ENCODE peak calls at places on chromosomes 5 and 9, in six cellular contexts. I is NCI-H226, Q is LoVo, O is colonic mucosa, Z is AG09309, A is islet precursor cell. V is an unnamed sample.

GRCh38 chr9:107948086-107948485 is 458.5 kb upstream of the KLF4 start:
- DNase-seq in I (no peak), Q (no peak), O (no peak), Z (no peak), A (no peak), V (no peak)

GRCh38 chr9:113669523-113670115 is 206.1 kb downstream of the RGS3 start:
- DNase-seq in I (peak; percentile 39), Q (no peak), O (no peak), Z (no peak), A (no peak), V (no peak)

GRCh38 chr9:104227108-104227507 is 133.0 kb downstream of the SMC2 start:
- DNase-seq in I (peak; percentile 79), Q (no peak), O (no peak), Z (no peak), A (no peak), V (no peak)

GRCh38 chr5:169013846-169014245 is 287.1 kb downstream of the SLIT3 start:
- DNase-seq in I (peak; percentile 64), Q (no peak), O (no peak), Z (peak; percentile 54), A (peak; percentile 80), V (peak; percentile 70)

GRCh38 chr9:19513671-19514275 is 105.0 kb downstream of the ACER2 start:
- DNase-seq in I (no peak), Q (peak; percentile 27), O (no peak), Z (no peak), A (no peak), V (no peak)

GRCh38 chr9:98075332-98075805 is 18.8 kb downstream of the NANS start:
- DNase-seq in I (peak; percentile 74), Q (no peak), O (peak; percentile 47), Z (peak; percentile 79), A (no peak), V (peak; percentile 75)

GRCh38 chr9:2336055-2336454 is 285.5 kb upstream of the VLDLR start:
- DNase-seq in I (no peak), Q (no peak), O (no peak), Z (no peak), A (no peak), V (peak; percentile 21)

GRCh38 chr5:4758550-4758949 is 381.6 kb upstream of the ADAMTS16 start:
- DNase-seq in I (no peak), Q (no peak), O (no peak), Z (no peak), A (no peak), V (no peak)

GRCh38 chr9:21709464-21710058 is 92.9 kb upstream of the MTAP start:
- DNase-seq in I (no peak), Q (peak; percentile 73), O (peak; percentile 70), Z (no peak), A (peak; percentile 67), V (peak; percentile 79)

GRCh38 chr9:134618823-134619454 is 22.7 kb upstream of the COL5A1 start:
- DNase-seq in I (no peak), Q (no peak), O (no peak), Z (no peak), A (peak; percentile 38), V (no peak)

GRCh38 chr9:79611091-79611614 is 39.4 kb downstream of the TLE4 start:
- DNase-seq in I (peak; percentile 69), Q (peak; percentile 32), O (no peak), Z (peak; percentile 97), A (peak; percentile 86), V (no peak)

GRCh38 chr9:447230-448025 is 232.8 kb downstream of the DOCK8 start:
- DNase-seq in I (peak; percentile 92), Q (peak; percentile 85), O (peak; percentile 34), Z (no peak), A (peak; percentile 70), V (peak; percentile 98)

GRCh38 chr9:38641985-38642864 is 21.8 kb upstream of the ANKRD18A start:
- DNase-seq in I (no peak), Q (peak; percentile 38), O (peak; percentile 49), Z (no peak), A (peak; percentile 64), V (peak; percentile 60)

GRCh38 chr5:58891072-58891970 is 308.4 kb downstream of the RAB3C start:
- DNase-seq in I (peak; percentile 73), Q (peak; percentile 70), O (peak; percentile 69), Z (peak; percentile 27), A (peak; percentile 91), V (peak; percentile 85)

GRCh38 chr5:11239261-11239660 is 478.2 kb upstream of the DAP start:
- DNase-seq in I (no peak), Q (no peak), O (no peak), Z (no peak), A (no peak), V (no peak)

GRCh38 chr9:95511232-95511951 is 5.4 kb downstream of the PTCH1 start:
- DNase-seq in I (peak; percentile 51), Q (peak; percentile 73), O (peak; percentile 83), Z (no peak), A (no peak), V (peak; percentile 71)

GRCh38 chr9:18896531-18897179 is 136.4 kb downstream of the SAXO1 start:
- DNase-seq in I (peak; percentile 16), Q (no peak), O (no peak), Z (no peak), A (peak; percentile 51), V (no peak)

GRCh38 chr9:129351058-129351641 is 173.1 kb upstream of the IER5L start:
- DNase-seq in I (no peak), Q (no peak), O (peak; percentile 40), Z (no peak), A (peak; percentile 77), V (no peak)

GRCh38 chr5:164376840-164377239 is 871.4 kb downstream of the MAT2B start:
- DNase-seq in I (no peak), Q (no peak), O (no peak), Z (no peak), A (no peak), V (no peak)

GRCh38 chr5:131491749-131492148 is 143.3 kb downstream of the RAPGEF6 start:
- DNase-seq in I (no peak), Q (no peak), O (no peak), Z (no peak), A (no peak), V (no peak)

GRCh38 chr5:59562756-59563389 is 330.7 kb downstream of the PDE4D start:
- DNase-seq in I (peak; percentile 16), Q (peak; percentile 46), O (peak; percentile 33), Z (no peak), A (peak; percentile 79), V (peak; percentile 49)

GRCh38 chr5:126233256-126233655 is 190.0 kb upstream of the GRAMD2B start:
- DNase-seq in I (no peak), Q (no peak), O (no peak), Z (no peak), A (no peak), V (no peak)

GRCh38 chr9:78821126-78821822 is 524.3 kb downstream of the PSAT1 start:
- DNase-seq in I (peak; percentile 26), Q (peak; percentile 68), O (no peak), Z (no peak), A (no peak), V (peak; percentile 53)

GRCh38 chr9:38046669-38047300 is 22.2 kb downstream of the SHB start:
- DNase-seq in I (peak; percentile 67), Q (peak; percentile 91), O (no peak), Z (peak; percentile 61), A (peak; percentile 96), V (peak; percentile 87)

GRCh38 chr5:99019812-99020697 is 91.2 kb upstream of the CHD1 start:
- DNase-seq in I (peak; percentile 69), Q (peak; percentile 88), O (peak; percentile 31), Z (peak; percentile 86), A (peak; percentile 63), V (peak; percentile 64)

V was measured in epithelial cell of esophagus.